ENCODE peak calls at places on chromosome 14, in seven cellular contexts. E is HCT116, W is GM23338, T is GM12878, B is stomach, U is Panc1, H is sigmoid colon. D is an unnamed sample.

GRCh38 chr14:85131523-85131922 is 398.4 kb upstream of the FLRT2 start:
- DNase-seq in W (peak; percentile 71), T (no peak), B (peak; percentile 57), E (no peak), U (no peak), H (no peak), D (no peak)

GRCh38 chr14:59208224-59208814 is 19.9 kb downstream of the DAAM1 start:
- DNase-seq in W (no peak), T (peak; percentile 65), E (no peak), U (no peak), H (no peak), B (no peak), D (no peak)

GRCh38 chr14:81427348-81428058 is 27.4 kb upstream of the STON2 start:
- DNase-seq in E (no peak), T (no peak), W (no peak), U (no peak), B (no peak), H (no peak), D (peak; percentile 26)

GRCh38 chr14:68790656-68791077 is 2.2 kb downstream of the ZFP36L1 start:
- DNase-seq in W (no peak), B (peak; percentile 25), H (no peak), U (no peak), E (no peak), T (no peak), D (no peak)

GRCh38 chr14:21868442-21869046 is 194.9 kb upstream of the OR4E1 start:
- DNase-seq in B (peak; percentile 73), H (no peak), E (peak; percentile 48), U (peak; percentile 58), W (peak; percentile 88), T (no peak), D (peak; percentile 65)

GRCh38 chr14:68492889-68493288 is 300.0 kb downstream of the ZFP36L1 start:
- DNase-seq in E (no peak), H (no peak), B (no peak), T (no peak), W (peak; percentile 44), U (no peak), D (no peak)

GRCh38 chr14:44785096-44785495 is 176.7 kb downstream of the KLHL28 start:
- DNase-seq in W (no peak), B (no peak), U (no peak), H (no peak), E (no peak), T (no peak), D (no peak)

GRCh38 chr14:90677484-90678045 is 138.7 kb downstream of the TTC7B start:
- DNase-seq in E (no peak), T (no peak), W (no peak), U (no peak), H (no peak), B (no peak), D (no peak)

GRCh38 chr14:39739796-39740195 is 307.6 kb upstream of the FBXO33 start:
- DNase-seq in B (no peak), U (no peak), T (no peak), E (no peak), H (no peak), W (no peak), D (no peak)

GRCh38 chr14:104268725-104269436 is 130.5 kb downstream of the KIF26A start:
- DNase-seq in E (no peak), U (no peak), B (peak; percentile 24), T (no peak), W (no peak), H (no peak), D (peak; percentile 4)

GRCh38 chr14:68210729-68211299 is 391.2 kb downstream of the RAD51B start:
- DNase-seq in E (no peak), H (no peak), T (peak; percentile 100), B (no peak), W (no peak), U (no peak), D (no peak)

GRCh38 chr14:87944987-87945604 is 47.9 kb downstream of the GALC start:
- DNase-seq in U (peak; percentile 10), B (no peak), E (peak; percentile 33), H (no peak), T (no peak), W (peak; percentile 64), D (no peak)

GRCh38 chr14:89212386-89213235 is 204.4 kb downstream of the FOXN3 start:
- DNase-seq in U (no peak), W (no peak), E (no peak), H (no peak), T (no peak), B (no peak), D (no peak)

GRCh38 chr14:66509874-66510273 is 1.9 kb downstream of the GPHN start:
- DNase-seq in T (no peak), U (no peak), H (no peak), W (peak; percentile 26), B (no peak), E (no peak), D (no peak)

GRCh38 chr14:30608533-30609006 is 13.5 kb upstream of the SCFD1 start:
- DNase-seq in W (no peak), U (no peak), H (no peak), T (no peak), E (no peak), B (no peak), D (peak; percentile 17)

GRCh38 chr14:103731916-103732867 is 16.6 kb downstream of the ZFYVE21 start:
- DNase-seq in T (no peak), U (no peak), W (no peak), B (no peak), E (no peak), H (no peak), D (no peak)

GRCh38 chr14:52895000-52895399 is 55.9 kb downstream of the FERMT2 start:
- DNase-seq in E (peak; percentile 15), H (no peak), U (no peak), W (no peak), B (no peak), T (no peak), D (no peak)

GRCh38 chr14:96574633-96575191 is 72.5 kb downstream of the PAPOLA start:
- DNase-seq in W (no peak), U (no peak), H (no peak), B (no peak), E (no peak), T (no peak), D (no peak)

GRCh38 chr14:87231336-87232026 is 761.5 kb downstream of the GALC start:
- DNase-seq in B (no peak), W (no peak), H (no peak), E (no peak), T (no peak), U (no peak), D (no peak)

GRCh38 chr14:22163051-22163450 is 426.0 kb downstream of the DAD1 start:
- DNase-seq in B (no peak), E (no peak), H (no peak), W (peak; percentile 66), U (no peak), T (no peak), D (no peak)

GRCh38 chr14:86933460-86933859 is 1059.5 kb downstream of the GALC start:
- DNase-seq in H (no peak), B (no peak), W (no peak), T (no peak), E (no peak), U (no peak), D (no peak)

GRCh38 chr14:82075566-82075965 is 541.9 kb upstream of the SEL1L start:
- DNase-seq in U (no peak), H (no peak), B (peak; percentile 27), W (peak; percentile 87), E (no peak), T (no peak), D (no peak)

GRCh38 chr14:72883963-72884362 is 9.9 kb downstream of the DPF3 start:
- DNase-seq in B (no peak), T (peak; percentile 60), U (no peak), E (no peak), W (peak; percentile 28), H (no peak), D (no peak)

GRCh38 chr14:70907172-70907995 is at the start of gene PCNX1:
- DNase-seq in U (no peak), E (peak; percentile 46), B (peak; percentile 88), H (peak; percentile 94), W (peak; percentile 95), T (no peak), D (peak; percentile 90)
- TF ChIP-seq POLR2AphosphoS5 in U (peak; percentile 35), E (peak; percentile 53), B (peak; percentile 35), H (peak; percentile 40), W (peak; percentile 31), T (peak; percentile 34), D (peak; percentile 60)

GRCh38 chr14:95311752-95312151 is 8.0 kb downstream of the CLMN start:
- DNase-seq in W (no peak), B (no peak), E (peak; percentile 22), H (no peak), U (no peak), T (no peak), D (no peak)
- TF ChIP-seq POLR2AphosphoS5 in W (no peak), B (no peak), E (no peak), H (no peak), U (no peak), T (no peak), D (no peak)

GRCh38 chr14:23613242-23614070 is 22.7 kb upstream of the DHRS2 start:
- DNase-seq in T (no peak), U (no peak), H (no peak), E (no peak), W (no peak), B (no peak), D (no peak)
- TF ChIP-seq POLR2AphosphoS5 in T (no peak), U (no peak), H (no peak), E (no peak), W (no peak), B (no peak), D (no peak)

GRCh38 chr14:58082011-58082410 is 70.0 kb downstream of the ARMH4 start:
- DNase-seq in E (no peak), H (no peak), T (no peak), U (no peak), W (no peak), B (no peak), D (no peak)

GRCh38 chr14:58078068-58078467 is 73.9 kb downstream of the ARMH4 start:
- DNase-seq in T (no peak), W (peak; percentile 24), E (no peak), H (no peak), U (no peak), B (no peak), D (no peak)

GRCh38 chr14:58078471-58078870 is 73.5 kb downstream of the ARMH4 start:
- DNase-seq in U (no peak), H (no peak), W (no peak), B (no peak), E (no peak), T (no peak), D (no peak)

GRCh38 chr14:58085877-58086276 is 66.1 kb downstream of the ARMH4 start:
- DNase-seq in H (no peak), B (no peak), T (no peak), U (no peak), E (no peak), W (no peak), D (no peak)

DNA sequence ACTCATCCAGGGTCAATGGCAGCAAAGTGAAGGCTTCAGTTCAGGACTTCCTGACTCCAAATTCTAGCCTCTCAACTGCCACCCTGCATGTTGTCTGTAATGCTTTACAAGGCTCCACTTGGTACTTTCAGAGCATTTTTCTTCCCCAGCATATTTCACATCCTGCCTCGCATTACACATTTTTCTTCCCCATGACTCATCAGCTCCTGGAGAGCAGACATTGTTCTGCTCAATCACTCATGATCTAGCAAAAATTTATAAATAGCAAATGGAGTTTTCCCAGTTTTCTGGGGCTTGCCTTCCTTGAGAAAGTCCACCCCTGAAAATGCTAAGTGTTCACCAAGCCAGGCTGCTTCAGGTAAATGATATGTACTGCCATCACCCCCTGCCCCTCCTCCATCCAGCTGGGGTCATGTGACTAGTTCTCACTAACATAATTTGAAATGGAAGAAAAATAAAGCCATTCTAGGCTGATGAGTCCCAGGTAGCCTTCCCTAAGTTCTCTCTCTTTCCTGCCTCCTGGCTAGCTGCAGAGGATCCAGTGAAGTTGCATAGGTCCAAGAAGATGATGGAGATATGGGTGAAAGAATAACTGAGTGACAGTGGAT is 69.4 kb downstream of the ARMH4 start:
- DNase-seq in U (no peak), H (no peak), E (peak; percentile 19), B (no peak), W (no peak), T (no peak), D (no peak)
- TF ChIP-seq POLR2AphosphoS5 in U (no peak), H (no peak), E (no peak), B (no peak), W (no peak), T (no peak), D (no peak)